ENCODE peak calls at places on chromosomes 13 and 19, in six cellular contexts. Y is CD4-positive, CD25-positive, alpha-beta regulatory T cell; S is activated effector memory CD4-positive, alpha-beta T cell treated with Interleukin-2 at 50 U/mL for 16 hours; G is stimulated activated CD4-positive, alpha-beta T cell treated with anti-CD3 and anti-CD28 coated beads, Interleukin-2, amount 100 ng/mL, for 48 hours; F is H9; P is stromal cell of bone marrow. N is an unnamed sample.

GRCh38 chr13:27128825-27129627 is 42.6 kb downstream of the USP12 start:
- DNase-seq in P (no peak), Y (no peak), F (no peak), S (no peak), G (no peak), N (no peak)

GRCh38 chr19:29545866-29546582 is 20.2 kb downstream of the VSTM2B start:
- DNase-seq in P (no peak), F (peak; percentile 11), S (no peak), Y (no peak), G (no peak), N (no peak)

GRCh38 chr19:49581007-49581508 is at the start of gene PRRG2:
- DNase-seq in Y (no peak), S (no peak), G (no peak), F (peak; percentile 47), P (no peak), N (no peak)

GRCh38 chr19:18464646-18465045 is 26.7 kb upstream of the ISYNA1 start:
- DNase-seq in F (no peak), G (no peak), Y (no peak), S (no peak), P (peak; percentile 93), N (no peak)

GRCh38 chr13:63435668-63436275 is 2020.1 kb upstream of the PCDH20 start:
- DNase-seq in P (peak; percentile 100), F (no peak), G (no peak), Y (no peak), S (no peak), N (no peak)

GRCh38 chr19:45153339-45154063 is 7.3 kb downstream of the NKPD1 start:
- DNase-seq in S (peak; percentile 14), F (peak; percentile 72), P (no peak), G (peak; percentile 34), Y (peak; percentile 19), N (peak; percentile 39)

GRCh38 chr19:1069009-1069779 is 2.2 kb downstream of the ARHGAP45 start:
- DNase-seq in P (no peak), Y (peak; percentile 80), F (no peak), G (peak; percentile 46), S (peak; percentile 76), N (peak; percentile 79)

GRCh38 chr13:56953965-56954364 is 186.8 kb upstream of the PRR20A start:
- DNase-seq in G (no peak), P (no peak), Y (no peak), F (no peak), S (no peak), N (no peak)

GRCh38 chr13:99855516-99855915 is 116.1 kb downstream of the ZIC5 start:
- DNase-seq in F (no peak), Y (no peak), G (no peak), P (no peak), S (no peak), N (no peak)

GRCh38 chr19:53254451-53255341 is at the start of gene ZNF677:
- DNase-seq in F (peak; percentile 93), S (peak; percentile 67), P (peak; percentile 74), G (peak; percentile 74), Y (peak; percentile 77), N (peak; percentile 77)

GRCh38 chr19:33998302-33998701 is 174.0 kb upstream of the LSM14A start:
- DNase-seq in F (no peak), G (no peak), P (no peak), S (no peak), Y (no peak), N (no peak)

GRCh38 chr19:18939922-18940775 is 868 bp downstream of the HOMER3 start:
- DNase-seq in P (peak; percentile 35), Y (no peak), G (no peak), F (peak; percentile 77), S (no peak), N (no peak)

GRCh38 chr13:106212436-106213010 is 322.9 kb downstream of the EFNB2 start:
- DNase-seq in G (no peak), Y (no peak), F (no peak), S (no peak), P (no peak), N (no peak)

GRCh38 chr13:98141938-98142426 is 912 bp upstream of the FARP1 start:
- DNase-seq in S (no peak), Y (no peak), P (no peak), G (no peak), F (peak; percentile 60), N (no peak)

GRCh38 chr13:98214707-98215106 is 37.6 kb upstream of the RNF113B start:
- DNase-seq in G (no peak), F (no peak), Y (no peak), S (no peak), P (no peak), N (no peak)

GRCh38 chr13:84951128-84951527 is 848.1 kb downstream of the SLITRK6 start:
- DNase-seq in F (no peak), P (no peak), Y (no peak), S (no peak), G (no peak), N (no peak)

GRCh38 chr19:18848860-18849661 is 17.3 kb downstream of the UPF1 start:
- DNase-seq in G (no peak), F (no peak), Y (no peak), S (no peak), P (peak; percentile 65), N (no peak)

N was measured in CD4-positive, alpha-beta memory T cell.